ENCODE peak calls at places on chromosomes 16 and 17, in eight cellular contexts. I is transverse colon, W is esophagus muscularis mucosa, N is GM23338, X is stomach, Q is SK-N-SH, K is sigmoid colon, C is GM12891. J is an unnamed sample.

GRCh38 chr16:48430890-48431289 is 45.7 kb upstream of the SIAH1 start:
- DNase-seq in I (no peak), N (no peak), W (no peak), K (no peak), X (no peak), C (no peak), Q (no peak), J (no peak)

GRCh38 chr17:8420041-8420934 is 15.4 kb upstream of the NDEL1 start:
- DNase-seq in Q (peak; percentile 72), X (peak; percentile 94), I (peak; percentile 71), K (peak; percentile 72), N (no peak), W (no peak), C (no peak), J (no peak)

GRCh38 chr17:74738051-74738996 is 1.3 kb downstream of the RAB37 start:
- DNase-seq in X (peak; percentile 65), Q (no peak), K (no peak), I (peak; percentile 76), W (no peak), N (no peak), C (no peak), J (peak; percentile 87)

GRCh38 chr16:80912651-80913050 is 94.0 kb downstream of the CMC2 start:
- DNase-seq in K (no peak), W (no peak), Q (no peak), C (no peak), X (no peak), I (no peak), N (no peak), J (no peak)

GRCh38 chr17:55625516-55625915 is 97.1 kb downstream of the TMEM100 start:
- DNase-seq in K (no peak), I (no peak), N (no peak), W (no peak), Q (no peak), C (no peak), X (no peak), J (no peak)

GRCh38 chr16:68236804-68237242 is 896 bp upstream of the ESRP2 start:
- DNase-seq in C (no peak), X (no peak), Q (no peak), N (peak; percentile 55), I (peak; percentile 38), K (peak; percentile 76), W (no peak), J (peak; percentile 44)

GRCh38 chr16:68992521-68992920 is 112.9 kb upstream of the HAS3 start:
- DNase-seq in W (no peak), K (no peak), Q (no peak), N (no peak), X (no peak), C (no peak), I (no peak), J (no peak)

GRCh38 chr16:3066440-3066748 is 954 bp downstream of the IL32 start:
- DNase-seq in I (no peak), W (no peak), Q (no peak), C (no peak), X (no peak), N (no peak), K (no peak), J (no peak)

GRCh38 chr17:78889525-78889924 is 13.5 kb downstream of the CEP295NL start:
- DNase-seq in W (no peak), Q (no peak), C (no peak), I (peak; percentile 43), K (no peak), N (no peak), X (no peak), J (no peak)

GRCh38 chr17:38511126-38512108 is 83.2 kb downstream of the ARHGAP23 start:
- DNase-seq in C (no peak), I (no peak), K (no peak), N (peak; percentile 52), X (no peak), Q (no peak), W (no peak), J (no peak)

GRCh38 chr16:89098767-89099430 is 5.2 kb downstream of the ACSF3 start:
- DNase-seq in X (no peak), Q (no peak), N (no peak), C (no peak), K (no peak), I (no peak), W (no peak), J (no peak)

GRCh38 chr16:88442811-88443576 is 10.1 kb upstream of the ZFPM1 start:
- DNase-seq in I (peak; percentile 83), C (peak; percentile 100), X (peak; percentile 83), N (peak; percentile 84), W (no peak), Q (peak; percentile 98), K (peak; percentile 85), J (peak; percentile 99)

GRCh38 chr17:74543891-74544760 is 1.8 kb downstream of the CD300C start:
- DNase-seq in K (no peak), N (no peak), I (no peak), X (no peak), C (no peak), W (no peak), Q (no peak), J (no peak)

GRCh38 chr17:58660621-58661020 is 31.2 kb downstream of the TEX14 start:
- DNase-seq in W (no peak), C (no peak), Q (no peak), K (no peak), I (no peak), X (no peak), N (no peak), J (no peak)

GRCh38 chr16:12542818-12543699 is 260.6 kb downstream of the CPPED1 start:
- DNase-seq in X (no peak), W (no peak), N (no peak), I (no peak), Q (no peak), K (no peak), C (no peak), J (no peak)

GRCh38 chr17:7079581-7080444 is at the start of gene CLEC10A:
- DNase-seq in X (no peak), N (no peak), Q (no peak), W (no peak), K (no peak), I (no peak), C (no peak), J (no peak)

GRCh38 chr16:30934827-30935557 is 11.6 kb downstream of the FBXL19 start:
- DNase-seq in X (peak; percentile 37), C (no peak), K (no peak), I (peak; percentile 49), Q (peak; percentile 64), W (no peak), N (peak; percentile 88), J (no peak)

GRCh38 chr16:82078125-82078524 is 43.1 kb downstream of the HSD17B2 start:
- DNase-seq in K (no peak), N (no peak), I (no peak), C (no peak), X (no peak), W (no peak), Q (no peak), J (no peak)

GRCh38 chr16:83113317-83113716 is 486.5 kb downstream of the CDH13 start:
- DNase-seq in Q (peak; percentile 22), I (no peak), X (no peak), N (peak; percentile 66), K (no peak), W (no peak), C (no peak), J (no peak)

GRCh38 chr16:83338941-83339340 is 468.8 kb upstream of the HSBP1 start:
- DNase-seq in X (no peak), Q (no peak), C (no peak), W (no peak), K (no peak), I (no peak), N (no peak), J (no peak)

GRCh38 chr16:77499373-77500285 is 64.8 kb upstream of the ADAMTS18 start:
- DNase-seq in I (peak; percentile 8), C (no peak), N (no peak), K (peak; percentile 76), W (no peak), Q (no peak), X (no peak), J (no peak)
- TF ChIP-seq POLR2AphosphoS5 in I (no peak), C (no peak), N (no peak), K (no peak), W (no peak), Q (no peak), X (no peak), J (no peak)

GRCh38 chr17:16434662-16435061 is 19.3 kb downstream of the TRPV2 start:
- DNase-seq in X (no peak), W (no peak), I (no peak), Q (no peak), C (no peak), K (no peak), N (peak; percentile 51), J (no peak)
- TF ChIP-seq POLR2AphosphoS5 in X (no peak), W (no peak), I (no peak), Q (no peak), C (peak; percentile 35), K (no peak), N (no peak), J (peak; percentile 67)

GRCh38 chr16:84763629-84764028 is 56.2 kb upstream of the CRISPLD2 start:
- DNase-seq in X (no peak), K (peak; percentile 43), C (no peak), I (no peak), N (peak; percentile 42), Q (no peak), W (no peak), J (no peak)

GRCh38 chr16:84759061-84759460 is 59.3 kb downstream of the USP10 start:
- DNase-seq in K (peak; percentile 46), I (no peak), Q (no peak), W (no peak), C (no peak), X (no peak), N (no peak), J (no peak)

GRCh38 chr16:84759906-84760305 is 59.9 kb upstream of the CRISPLD2 start:
- DNase-seq in Q (no peak), X (no peak), N (no peak), I (no peak), C (no peak), W (no peak), K (peak; percentile 2), J (no peak)

GRCh38 chr16:84763164-84763563 is 56.6 kb upstream of the CRISPLD2 start:
- DNase-seq in I (no peak), W (no peak), X (no peak), C (no peak), K (no peak), Q (no peak), N (no peak), J (no peak)

GRCh38 chr16:84761448-84762368 is 58.1 kb upstream of the CRISPLD2 start:
- DNase-seq in Q (no peak), N (no peak), W (no peak), K (peak; percentile 19), C (no peak), I (no peak), X (no peak), J (no peak)
- TF ChIP-seq POLR2AphosphoS5 in Q (no peak), N (no peak), W (no peak), K (no peak), C (no peak), I (no peak), X (no peak), J (no peak)

DNA sequence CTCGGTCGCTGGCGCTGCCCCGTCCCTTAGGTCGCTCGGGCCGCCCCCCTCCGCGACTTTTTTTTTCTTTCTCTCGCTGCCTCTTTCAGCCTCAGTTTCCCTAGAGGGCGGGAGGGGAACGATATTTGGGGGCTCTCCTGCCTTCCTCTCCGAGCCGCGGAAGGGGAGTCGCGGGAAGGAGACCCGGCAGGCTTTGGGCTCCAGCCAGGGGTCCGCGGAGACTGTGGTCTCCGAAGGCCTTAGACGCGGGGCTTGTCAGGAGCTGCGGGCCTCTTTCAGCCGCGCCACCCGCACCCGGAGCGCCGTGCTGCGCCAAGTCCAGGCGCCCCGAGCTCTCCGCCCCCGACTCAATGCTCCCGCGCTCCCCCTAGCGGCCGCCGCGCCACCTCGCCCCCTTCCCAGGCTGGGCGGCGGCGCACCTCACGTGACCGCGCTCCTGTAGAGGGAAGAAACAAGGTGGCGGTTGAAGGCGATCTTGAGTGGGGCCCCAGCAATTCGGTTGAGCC is at the start of gene LRRC37B:
- DNase-seq in W (peak; percentile 97), Q (peak; percentile 92), N (peak; percentile 89), C (peak; percentile 79), X (peak; percentile 91), K (peak; percentile 92), I (peak; percentile 92), J (peak; percentile 73)
- TF ChIP-seq POLR2AphosphoS5 in W (peak; percentile 85), Q (peak; percentile 51), N (peak; percentile 73), C (no peak), X (peak; percentile 85), K (peak; percentile 71), I (peak; percentile 80), J (no peak)

J was measured in GM12892.